ENCODE peak calls at places on chromosomes 4 and X, in nine cellular contexts. Q is NCI-H2081; V is LoVo; J is stimulated activated naive B cell treated with anti-CD40 and anti-IgM and Interleukin-4, amounts not matched to agents 10 μg/mL and 1 μg/mL and 100 μg/mL, for 72 hours; D is activated naive CD4-positive, alpha-beta T cell treated with Interleukin-2 at 50 U/mL for 16 hours; X is T-cell; E is CD8-positive, alpha-beta memory T cell; F is coronary artery; A is adipocyte. L is an unnamed sample.

GRCh38 chrX:116413273-116413672 is 23.1 kb upstream of the SLC6A14 start:
- DNase-seq in Q (no peak), V (no peak), J (no peak), D (no peak), X (no peak), E (no peak), F (no peak), A (no peak), L (no peak)

GRCh38 chr4:52750819-52751348 is 341 bp downstream of the ERVMER34-1 start:
- DNase-seq in Q (no peak), V (no peak), J (no peak), D (no peak), X (no peak), E (peak; percentile 3), F (no peak), A (peak; percentile 55), L (no peak)

GRCh38 chr4:101527186-101527585 is 179.9 kb upstream of the PPP3CA start:
- DNase-seq in Q (no peak), V (no peak), J (peak; percentile 57), D (peak; percentile 76), X (peak; percentile 46), E (peak; percentile 72), F (no peak), A (no peak), L (no peak)

GRCh38 chrX:5122181-5122678 is 1106.4 kb downstream of the NLGN4X start:
- DNase-seq in Q (no peak), V (no peak), J (no peak), D (no peak), X (no peak), E (no peak), F (no peak), A (no peak), L (no peak)

GRCh38 chrX:15299945-15300851 is 15.2 kb downstream of the ASB11 start:
- DNase-seq in Q (peak; percentile 4), V (no peak), J (no peak), D (no peak), X (no peak), E (no peak), F (no peak), A (peak; percentile 67), L (no peak)

GRCh38 chrX:15107367-15107988 is 162.4 kb downstream of the ASB9 start:
- DNase-seq in Q (no peak), V (no peak), J (no peak), D (no peak), X (no peak), E (no peak), F (no peak), A (no peak), L (no peak)

GRCh38 chr4:112550728-112551127 is 34.7 kb upstream of the NEUROG2 start:
- DNase-seq in Q (no peak), V (no peak), J (no peak), D (no peak), X (no peak), E (no peak), F (no peak), A (peak; percentile 60), L (no peak)

GRCh38 chr4:130359537-130359936 is 1263.6 kb downstream of the C4orf33 start:
- DNase-seq in Q (peak; percentile 8), V (no peak), J (no peak), D (no peak), X (no peak), E (no peak), F (no peak), A (peak; percentile 73), L (no peak)

GRCh38 chr4:161522031-161522430 is 641.8 kb downstream of the FSTL5 start:
- DNase-seq in Q (peak; percentile 58), V (no peak), J (no peak), D (no peak), X (no peak), E (no peak), F (no peak), A (no peak), L (no peak)

GRCh38 chrX:151789179-151789800 is 54.7 kb downstream of the CNGA2 start:
- DNase-seq in Q (no peak), V (peak; percentile 25), J (no peak), D (no peak), X (no peak), E (no peak), F (no peak), A (peak; percentile 87), L (no peak)

L was measured in DMS153.